ENCODE peak calls at places on chromosomes 5 and 9, in five cellular contexts. U, P, I, N and Z are unnamed samples.

GRCh38 chr5:153699035-153699434 is 208.6 kb downstream of the GRIA1 start:
- DNase-seq in U (peak), P (no peak), I (no peak), N (no peak), Z (no peak)

GRCh38 chr9:87605676-87606075 is 108.0 kb downstream of the DAPK1 start:
- DNase-seq in U (no peak), P (no peak), I (no peak), N (no peak), Z (no peak)

GRCh38 chr5:160802567-160802966 is 49.4 kb downstream of the ATP10B start:
- DNase-seq in U (peak), P (no peak), I (no peak), N (no peak), Z (no peak)

GRCh38 chr9:86054695-86055094 is 44.7 kb downstream of the GOLM1 start:
- DNase-seq in U (no peak), P (no peak), I (peak), N (no peak), Z (peak)

GRCh38 chr9:115138151-115138550 is 20.2 kb upstream of the TNC start:
- DNase-seq in U (no peak), P (no peak), I (no peak), N (no peak), Z (no peak)

GRCh38 chr5:147522435-147522834 is 12.6 kb upstream of the DPYSL3 start:
- DNase-seq in U (peak), P (no peak), I (no peak), N (no peak), Z (no peak)

GRCh38 chr9:135744333-135745070 is 42.5 kb downstream of the KCNT1 start:
- DNase-seq in U (no peak), P (no peak), I (no peak), N (no peak), Z (no peak)

GRCh38 chr5:76169536-76169935 is 86.4 kb downstream of the SV2C start:
- DNase-seq in U (no peak), P (no peak), I (no peak), N (no peak), Z (no peak)

GRCh38 chr9:34332370-34332964 is 3.1 kb downstream of the NUDT2 start:
- DNase-seq in U (peak), P (no peak), I (no peak), N (no peak), Z (no peak)

GRCh38 chr5:27944471-27944870 is 906.1 kb upstream of the CDH9 start:
- DNase-seq in U (no peak), P (no peak), I (no peak), N (no peak), Z (no peak)

GRCh38 chr5:92002875-92003274 is 619.8 kb upstream of the ARRDC3 start:
- DNase-seq in U (peak), P (no peak), I (no peak), N (no peak), Z (no peak)

GRCh38 chr9:86735772-86736458 is 211.4 kb downstream of the GAS1 start:
- DNase-seq in U (peak), P (no peak), I (no peak), N (no peak), Z (no peak)

GRCh38 chr9:121852646-121853616 is 201.5 kb downstream of the DAB2IP start:
- DNase-seq in U (peak), P (no peak), I (no peak), N (peak), Z (no peak)

GRCh38 chr9:1018121-1018520 is 32.0 kb upstream of the DMRT2 start:
- DNase-seq in U (peak), P (peak), I (no peak), N (no peak), Z (no peak)

GRCh38 chr5:74183041-74183440 is 457.5 kb downstream of the ENC1 start:
- DNase-seq in U (peak), P (no peak), I (no peak), N (peak), Z (no peak)

GRCh38 chr5:72531496-72532190 is 24.4 kb upstream of the ZNF366 start:
- DNase-seq in U (no peak), P (no peak), I (no peak), N (no peak), Z (no peak)

GRCh38 chr5:144369001-144369400 is 198.3 kb downstream of the KCTD16 start:
- DNase-seq in U (no peak), P (no peak), I (no peak), N (no peak), Z (no peak)

GRCh38 chr5:172561151-172561550 is 79.9 kb upstream of the NEURL1B start:
- DNase-seq in U (peak), P (no peak), I (no peak), N (no peak), Z (no peak)

GRCh38 chr9:104313396-104314110 is 190.5 kb upstream of the OR13F1 start:
- DNase-seq in U (no peak), P (no peak), I (no peak), N (no peak), Z (no peak)

GRCh38 chr5:83562817-83563557 is 91.4 kb downstream of the VCAN start:
- DNase-seq in U (peak), P (no peak), I (no peak), N (peak), Z (no peak)

GRCh38 chr9:89430995-89431394 is 66.9 kb downstream of the SEMA4D start:
- DNase-seq in U (no peak), P (no peak), I (no peak), N (no peak), Z (no peak)

GRCh38 chr9:87662808-87663528 is 63.0 kb upstream of the CTSL start:
- DNase-seq in U (peak), P (peak), I (no peak), N (peak), Z (peak)

GRCh38 chr9:72946821-72947220 is 6.0 kb downstream of the ALDH1A1 start:
- DNase-seq in U (no peak), P (no peak), I (no peak), N (no peak), Z (no peak)

GRCh38 chr5:17151686-17152085 is 65.7 kb upstream of the BASP1 start:
- DNase-seq in U (no peak), P (no peak), I (no peak), N (no peak), Z (no peak)

GRCh38 chr9:2876726-2877125 is 32.8 kb upstream of the PUM3 start:
- DNase-seq in U (no peak), P (no peak), I (no peak), N (no peak), Z (no peak)

GRCh38 chr9:111068816-111069215 is 30.5 kb upstream of the LPAR1 start:
- DNase-seq in U (peak), P (no peak), I (no peak), N (no peak), Z (no peak)

GRCh38 chr5:180333661-180334060 is 19.5 kb downstream of the GFPT2 start:
- DNase-seq in U (peak), P (no peak), I (no peak), N (peak), Z (no peak)

GRCh38 chr9:104738452-104738851 is 9.0 kb upstream of the NIPSNAP3A start:
- DNase-seq in U (no peak), P (no peak), I (no peak), N (no peak), Z (no peak)

GRCh38 chr9:35909274-35909673 is at the start of gene SPAAR:
- DNase-seq in U (no peak), P (no peak), I (no peak), N (no peak), Z (no peak)

GRCh38 chr5:172788771-172789686 is 18.0 kb upstream of the DUSP1 start:
- DNase-seq in U (peak), P (peak), I (peak), N (no peak), Z (peak)

GRCh38 chr5:176624916-176625315 is 5.4 kb downstream of the SNCB start:
- DNase-seq in U (no peak), P (no peak), I (no peak), N (no peak), Z (no peak)

GRCh38 chr5:155091063-155091648 is 77.6 kb downstream of the KIF4B start:
- DNase-seq in U (no peak), P (no peak), I (no peak), N (no peak), Z (no peak)

GRCh38 chr9:130938652-130939404 is at the start of gene FIBCD1:
- DNase-seq in U (peak), P (no peak), I (no peak), N (no peak), Z (no peak)